ENCODE peak calls at places on chromosomes 6 and 20, in six cellular contexts. One of them, this sample, is unnamed.

GRCh38 chr6:22877946-22878705 is 308.8 kb downstream of the HDGFL1 start:
- DNase-seq in left ventricle myocardium inferior: no peak
- DNase-seq in astrocyte of the cerebellum: peak
- DNase-seq in dorsolateral prefrontal cortex: no peak
- DNase-seq in colonic mucosa: no peak
- DNase-seq in cardiac fibroblast: peak
- DNase-seq in this sample: no peak

GRCh38 chr6:137727206-137727605 is 139.9 kb upstream of the TNFAIP3 start:
- DNase-seq in left ventricle myocardium inferior: no peak
- DNase-seq in astrocyte of the cerebellum: no peak
- DNase-seq in dorsolateral prefrontal cortex: no peak
- DNase-seq in colonic mucosa: no peak
- DNase-seq in cardiac fibroblast: no peak
- DNase-seq in this sample: no peak

GRCh38 chr20:57661201-57662027 is 41.2 kb upstream of the ZBP1 start:
- DNase-seq in left ventricle myocardium inferior: peak
- DNase-seq in astrocyte of the cerebellum: no peak
- DNase-seq in dorsolateral prefrontal cortex: peak
- DNase-seq in colonic mucosa: peak
- DNase-seq in cardiac fibroblast: no peak
- DNase-seq in this sample: no peak

GRCh38 chr6:38876470-38876869 is 161.4 kb downstream of the DNAH8 start:
- DNase-seq in left ventricle myocardium inferior: no peak
- DNase-seq in astrocyte of the cerebellum: peak
- DNase-seq in dorsolateral prefrontal cortex: no peak
- DNase-seq in colonic mucosa: peak
- DNase-seq in cardiac fibroblast: no peak
- DNase-seq in this sample: no peak

GRCh38 chr6:42138630-42139619 is 3.5 kb downstream of the C6orf132 start:
- DNase-seq in left ventricle myocardium inferior: no peak
- DNase-seq in astrocyte of the cerebellum: no peak
- DNase-seq in dorsolateral prefrontal cortex: no peak
- DNase-seq in colonic mucosa: peak
- DNase-seq in cardiac fibroblast: peak
- DNase-seq in this sample: no peak

GRCh38 chr6:71279321-71279720 is 9.3 kb upstream of the OGFRL1 start:
- DNase-seq in left ventricle myocardium inferior: no peak
- DNase-seq in astrocyte of the cerebellum: no peak
- DNase-seq in dorsolateral prefrontal cortex: no peak
- DNase-seq in colonic mucosa: no peak
- DNase-seq in cardiac fibroblast: no peak
- DNase-seq in this sample: no peak

GRCh38 chr20:38395165-38395564 is 40.0 kb downstream of the SNHG17 start:
- DNase-seq in left ventricle myocardium inferior: no peak
- DNase-seq in astrocyte of the cerebellum: no peak
- DNase-seq in dorsolateral prefrontal cortex: no peak
- DNase-seq in colonic mucosa: no peak
- DNase-seq in cardiac fibroblast: peak
- DNase-seq in this sample: no peak

GRCh38 chr6:131840936-131841583 is 33.2 kb downstream of the ENPP1 start:
- DNase-seq in left ventricle myocardium inferior: no peak
- DNase-seq in astrocyte of the cerebellum: no peak
- DNase-seq in dorsolateral prefrontal cortex: no peak
- DNase-seq in colonic mucosa: no peak
- DNase-seq in cardiac fibroblast: no peak
- DNase-seq in this sample: no peak

GRCh38 chr6:147043994-147044477 is 160.2 kb upstream of the STXBP5 start:
- DNase-seq in left ventricle myocardium inferior: no peak
- DNase-seq in astrocyte of the cerebellum: no peak
- DNase-seq in dorsolateral prefrontal cortex: no peak
- DNase-seq in colonic mucosa: no peak
- DNase-seq in cardiac fibroblast: peak
- DNase-seq in this sample: peak

GRCh38 chr6:14381225-14381887 is 263.8 kb downstream of the CD83 start:
- DNase-seq in left ventricle myocardium inferior: no peak
- DNase-seq in astrocyte of the cerebellum: no peak
- DNase-seq in dorsolateral prefrontal cortex: no peak
- DNase-seq in colonic mucosa: no peak
- DNase-seq in cardiac fibroblast: no peak
- DNase-seq in this sample: no peak

GRCh38 chr6:46983007-46983411 is 59.1 kb downstream of the ADGRF1 start:
- DNase-seq in left ventricle myocardium inferior: no peak
- DNase-seq in astrocyte of the cerebellum: peak
- DNase-seq in dorsolateral prefrontal cortex: no peak
- DNase-seq in colonic mucosa: no peak
- DNase-seq in cardiac fibroblast: peak
- DNase-seq in this sample: peak

GRCh38 chr6:138161434-138162103 is at the start of gene ARFGEF3:
- DNase-seq in left ventricle myocardium inferior: peak
- DNase-seq in astrocyte of the cerebellum: no peak
- DNase-seq in dorsolateral prefrontal cortex: peak
- DNase-seq in colonic mucosa: peak
- DNase-seq in cardiac fibroblast: peak
- DNase-seq in this sample: no peak

GRCh38 chr6:161917645-161918044 is 643.8 kb upstream of the AGPAT4 start:
- DNase-seq in left ventricle myocardium inferior: no peak
- DNase-seq in astrocyte of the cerebellum: no peak
- DNase-seq in dorsolateral prefrontal cortex: no peak
- DNase-seq in colonic mucosa: no peak
- DNase-seq in cardiac fibroblast: no peak
- DNase-seq in this sample: no peak

GRCh38 chr6:14100098-14100497 is 17.5 kb upstream of the CD83 start:
- DNase-seq in left ventricle myocardium inferior: no peak
- DNase-seq in astrocyte of the cerebellum: no peak
- DNase-seq in dorsolateral prefrontal cortex: no peak
- DNase-seq in colonic mucosa: no peak
- DNase-seq in cardiac fibroblast: no peak
- DNase-seq in this sample: no peak

GRCh38 chr20:4811257-4811656 is 89.5 kb downstream of the PRND start:
- DNase-seq in left ventricle myocardium inferior: no peak
- DNase-seq in astrocyte of the cerebellum: no peak
- DNase-seq in dorsolateral prefrontal cortex: no peak
- DNase-seq in colonic mucosa: no peak
- DNase-seq in cardiac fibroblast: no peak
- DNase-seq in this sample: no peak

GRCh38 chr6:52994031-52994788 is 874 bp downstream of the GSTA4 start:
- DNase-seq in left ventricle myocardium inferior: peak
- DNase-seq in astrocyte of the cerebellum: no peak
- DNase-seq in dorsolateral prefrontal cortex: peak
- DNase-seq in colonic mucosa: peak
- DNase-seq in cardiac fibroblast: peak
- DNase-seq in this sample: no peak

GRCh38 chr6:9370480-9370879 is 935.1 kb upstream of the SLC35B3 start:
- DNase-seq in left ventricle myocardium inferior: no peak
- DNase-seq in astrocyte of the cerebellum: no peak
- DNase-seq in dorsolateral prefrontal cortex: no peak
- DNase-seq in colonic mucosa: no peak
- DNase-seq in cardiac fibroblast: no peak
- DNase-seq in this sample: no peak

GRCh38 chr6:110513001-110513400 is 36.6 kb upstream of the SLC22A16 start:
- DNase-seq in left ventricle myocardium inferior: no peak
- DNase-seq in astrocyte of the cerebellum: peak
- DNase-seq in dorsolateral prefrontal cortex: no peak
- DNase-seq in colonic mucosa: no peak
- DNase-seq in cardiac fibroblast: peak
- DNase-seq in this sample: no peak

GRCh38 chr6:45132683-45133294 is 195.3 kb upstream of the RUNX2 start:
- DNase-seq in left ventricle myocardium inferior: no peak
- DNase-seq in astrocyte of the cerebellum: no peak
- DNase-seq in dorsolateral prefrontal cortex: no peak
- DNase-seq in colonic mucosa: no peak
- DNase-seq in cardiac fibroblast: no peak
- DNase-seq in this sample: no peak

GRCh38 chr6:158021814-158022748 is 40.4 kb downstream of the SYNJ2 start:
- DNase-seq in left ventricle myocardium inferior: peak
- DNase-seq in astrocyte of the cerebellum: no peak
- DNase-seq in dorsolateral prefrontal cortex: peak
- DNase-seq in colonic mucosa: no peak
- DNase-seq in cardiac fibroblast: no peak
- DNase-seq in this sample: no peak

GRCh38 chr6:138957484-138957883 is 30.6 kb downstream of the REPS1 start:
- DNase-seq in left ventricle myocardium inferior: no peak
- DNase-seq in astrocyte of the cerebellum: no peak
- DNase-seq in dorsolateral prefrontal cortex: no peak
- DNase-seq in colonic mucosa: peak
- DNase-seq in cardiac fibroblast: peak
- DNase-seq in this sample: no peak

GRCh38 chr6:160461641-160462040 is 113.5 kb downstream of the SLC22A3 start:
- DNase-seq in left ventricle myocardium inferior: no peak
- DNase-seq in astrocyte of the cerebellum: no peak
- DNase-seq in dorsolateral prefrontal cortex: no peak
- DNase-seq in colonic mucosa: no peak
- DNase-seq in cardiac fibroblast: peak
- DNase-seq in this sample: no peak

GRCh38 chr6:124858564-124858963 is 103.7 kb upstream of the RNF217 start:
- DNase-seq in left ventricle myocardium inferior: no peak
- DNase-seq in astrocyte of the cerebellum: no peak
- DNase-seq in dorsolateral prefrontal cortex: no peak
- DNase-seq in colonic mucosa: no peak
- DNase-seq in cardiac fibroblast: no peak
- DNase-seq in this sample: no peak

GRCh38 chr6:71332012-71332411 is 43.4 kb downstream of the OGFRL1 start:
- DNase-seq in left ventricle myocardium inferior: no peak
- DNase-seq in astrocyte of the cerebellum: no peak
- DNase-seq in dorsolateral prefrontal cortex: no peak
- DNase-seq in colonic mucosa: no peak
- DNase-seq in cardiac fibroblast: peak
- DNase-seq in this sample: no peak

GRCh38 chr6:169723991-169724553 is at the start of gene PHF10:
- DNase-seq in left ventricle myocardium inferior: peak
- DNase-seq in astrocyte of the cerebellum: no peak
- DNase-seq in dorsolateral prefrontal cortex: peak
- DNase-seq in colonic mucosa: peak
- DNase-seq in cardiac fibroblast: no peak
- DNase-seq in this sample: no peak

GRCh38 chr20:38757145-38757800 is 9.0 kb downstream of the ACTR5 start:
- DNase-seq in left ventricle myocardium inferior: no peak
- DNase-seq in astrocyte of the cerebellum: no peak
- DNase-seq in dorsolateral prefrontal cortex: no peak
- DNase-seq in colonic mucosa: no peak
- DNase-seq in cardiac fibroblast: peak
- DNase-seq in this sample: no peak

GRCh38 chr6:11380549-11380948 is 148.1 kb upstream of the NEDD9 start:
- DNase-seq in left ventricle myocardium inferior: no peak
- DNase-seq in astrocyte of the cerebellum: no peak
- DNase-seq in dorsolateral prefrontal cortex: no peak
- DNase-seq in colonic mucosa: no peak
- DNase-seq in cardiac fibroblast: no peak
- DNase-seq in this sample: no peak
- TF ChIP-seq CTCF in left ventricle myocardium inferior: no peak
- TF ChIP-seq CTCF in astrocyte of the cerebellum: no peak
- TF ChIP-seq CTCF in dorsolateral prefrontal cortex: no peak
- TF ChIP-seq CTCF in colonic mucosa: no peak
- TF ChIP-seq CTCF in cardiac fibroblast: no peak
- TF ChIP-seq CTCF in this sample: no peak

GRCh38 chr20:46438156-46438750 is 31.8 kb upstream of the ELMO2 start:
- DNase-seq in left ventricle myocardium inferior: no peak
- DNase-seq in astrocyte of the cerebellum: peak
- DNase-seq in dorsolateral prefrontal cortex: peak
- DNase-seq in colonic mucosa: no peak
- DNase-seq in cardiac fibroblast: peak
- DNase-seq in this sample: peak
- TF ChIP-seq CTCF in left ventricle myocardium inferior: peak
- TF ChIP-seq CTCF in astrocyte of the cerebellum: peak
- TF ChIP-seq CTCF in dorsolateral prefrontal cortex: peak
- TF ChIP-seq CTCF in colonic mucosa: no peak
- TF ChIP-seq CTCF in cardiac fibroblast: peak
- TF ChIP-seq CTCF in this sample: peak

DNA sequence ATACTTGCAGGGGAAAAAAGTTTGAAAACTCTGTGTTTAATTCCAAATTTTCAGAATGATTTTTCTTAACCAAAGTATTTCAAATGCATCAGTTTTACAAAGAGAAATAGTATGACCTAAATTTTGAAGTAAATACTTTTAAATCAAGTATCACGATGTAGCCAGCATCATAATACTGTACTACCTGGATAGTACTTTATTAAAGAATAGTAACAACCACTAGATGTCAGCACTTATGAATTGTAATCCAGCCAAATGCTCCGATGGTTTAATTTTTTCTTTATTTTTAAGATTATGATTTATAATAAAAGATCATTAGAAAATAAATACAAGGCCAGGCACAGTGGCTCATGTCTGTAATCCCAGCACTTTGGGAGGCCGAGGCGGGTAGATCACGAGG is 37.2 kb upstream of the HACE1 start:
- DNase-seq in left ventricle myocardium inferior: no peak
- DNase-seq in astrocyte of the cerebellum: no peak
- DNase-seq in dorsolateral prefrontal cortex: no peak
- DNase-seq in colonic mucosa: no peak
- DNase-seq in cardiac fibroblast: peak
- DNase-seq in this sample: no peak
- TF ChIP-seq CTCF in left ventricle myocardium inferior: peak
- TF ChIP-seq CTCF in astrocyte of the cerebellum: no peak
- TF ChIP-seq CTCF in dorsolateral prefrontal cortex: no peak
- TF ChIP-seq CTCF in colonic mucosa: no peak
- TF ChIP-seq CTCF in cardiac fibroblast: peak
- TF ChIP-seq CTCF in this sample: peak

GRCh38 chr6:56387621-56388413 is 140.4 kb upstream of the COL21A1 start:
- DNase-seq in left ventricle myocardium inferior: no peak
- DNase-seq in astrocyte of the cerebellum: no peak
- DNase-seq in dorsolateral prefrontal cortex: no peak
- DNase-seq in colonic mucosa: no peak
- DNase-seq in cardiac fibroblast: no peak
- DNase-seq in this sample: no peak

GRCh38 chr6:56386717-56387116 is 139.3 kb upstream of the COL21A1 start:
- DNase-seq in left ventricle myocardium inferior: no peak
- DNase-seq in astrocyte of the cerebellum: no peak
- DNase-seq in dorsolateral prefrontal cortex: no peak
- DNase-seq in colonic mucosa: no peak
- DNase-seq in cardiac fibroblast: no peak
- DNase-seq in this sample: no peak

GRCh38 chr6:56382416-56382940 is 135.1 kb upstream of the COL21A1 start:
- DNase-seq in left ventricle myocardium inferior: no peak
- DNase-seq in astrocyte of the cerebellum: no peak
- DNase-seq in dorsolateral prefrontal cortex: no peak
- DNase-seq in colonic mucosa: no peak
- DNase-seq in cardiac fibroblast: no peak
- DNase-seq in this sample: no peak

GRCh38 chr6:56388414-56388752 is 141.0 kb upstream of the COL21A1 start:
- DNase-seq in left ventricle myocardium inferior: no peak
- DNase-seq in astrocyte of the cerebellum: no peak
- DNase-seq in dorsolateral prefrontal cortex: no peak
- DNase-seq in colonic mucosa: no peak
- DNase-seq in cardiac fibroblast: no peak
- DNase-seq in this sample: no peak

DNA sequence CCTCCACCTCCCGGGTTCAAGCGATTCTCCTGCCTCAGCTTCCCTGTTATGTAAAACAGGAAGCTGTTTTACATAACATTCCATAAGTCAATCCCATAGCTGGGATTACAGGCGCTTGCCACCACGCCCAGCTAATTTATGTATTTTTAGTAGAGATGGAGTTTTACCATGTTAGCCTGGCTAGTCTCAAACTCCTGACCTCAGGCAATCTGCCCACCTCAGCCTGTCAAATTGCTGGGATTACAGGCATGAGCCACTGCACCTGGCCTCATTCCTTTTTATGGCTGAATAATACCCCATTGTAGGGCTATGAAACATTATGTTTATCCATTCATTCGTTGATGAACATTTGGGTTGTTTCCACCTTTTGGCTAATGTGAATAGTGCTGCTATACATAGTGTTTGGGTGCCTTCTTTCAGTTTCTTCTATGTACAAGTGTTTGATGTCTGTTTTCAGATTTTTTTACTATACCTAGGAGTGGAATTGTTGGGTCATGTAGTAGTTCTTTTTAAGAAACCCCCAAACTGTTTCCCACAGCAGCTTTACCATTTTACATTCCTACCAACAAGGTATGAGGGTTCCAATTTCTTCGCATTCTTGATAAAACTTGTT is 138.7 kb upstream of the COL21A1 start:
- DNase-seq in left ventricle myocardium inferior: no peak
- DNase-seq in astrocyte of the cerebellum: no peak
- DNase-seq in dorsolateral prefrontal cortex: no peak
- DNase-seq in colonic mucosa: no peak
- DNase-seq in cardiac fibroblast: no peak
- DNase-seq in this sample: no peak
- TF ChIP-seq CTCF in left ventricle myocardium inferior: no peak
- TF ChIP-seq CTCF in astrocyte of the cerebellum: no peak
- TF ChIP-seq CTCF in dorsolateral prefrontal cortex: no peak
- TF ChIP-seq CTCF in colonic mucosa: no peak
- TF ChIP-seq CTCF in cardiac fibroblast: no peak
- TF ChIP-seq CTCF in this sample: no peak